ENCODE peak calls at places on chromosomes 16 and 17, in six cellular contexts. W is HepG2, D is GM12878, R is K562, V is H1, Q is GM12892. A is an unnamed sample.

GRCh38 chr16:17747357-17747756 is 276.6 kb upstream of the XYLT1 start:
- DNase-seq in W (no peak), D (no peak), R (no peak), V (no peak), Q (no peak), A (no peak)

GRCh38 chr16:50821586-50821985 is 79.7 kb downstream of the CYLD start:
- DNase-seq in W (peak; percentile 37), D (no peak), R (peak; percentile 18), V (no peak), Q (no peak), A (no peak)

GRCh38 chr16:1488619-1489018 is at the start of gene PTX4:
- DNase-seq in W (no peak), D (no peak), R (no peak), V (no peak), Q (no peak), A (no peak)

GRCh38 chr17:45873728-45874127 is 20.6 kb upstream of the MAPT start:
- DNase-seq in W (no peak), D (no peak), R (no peak), V (no peak), Q (no peak), A (no peak)

GRCh38 chr17:42783778-42784138 is 3.3 kb downstream of the WNK4 start:
- DNase-seq in W (no peak), D (no peak), R (no peak), V (no peak), Q (no peak), A (no peak)

GRCh38 chr16:17225551-17225950 is 245.2 kb downstream of the XYLT1 start:
- DNase-seq in W (no peak), D (no peak), R (no peak), V (no peak), Q (no peak), A (no peak)

GRCh38 chr16:31880322-31880979 is 6.8 kb downstream of the ZNF267 start:
- DNase-seq in W (no peak), D (peak; percentile 38), R (peak; percentile 88), V (no peak), Q (no peak), A (no peak)

GRCh38 chr17:9287301-9287700 is 266.0 kb downstream of the NTN1 start:
- DNase-seq in W (no peak), D (no peak), R (no peak), V (no peak), Q (no peak), A (no peak)

GRCh38 chr17:72465191-72466024 is 344.6 kb downstream of the SOX9 start:
- DNase-seq in W (peak; percentile 89), D (peak; percentile 93), R (no peak), V (no peak), Q (no peak), A (no peak)

GRCh38 chr16:23948949-23949392 is 113.2 kb downstream of the PRKCB start:
- DNase-seq in W (no peak), D (no peak), R (no peak), V (no peak), Q (no peak), A (no peak)

GRCh38 chr16:70738083-70738977 is 52.5 kb upstream of the MTSS2 start:
- DNase-seq in W (peak; percentile 79), D (no peak), R (peak; percentile 83), V (peak; percentile 44), Q (peak; percentile 43), A (no peak)
- TF ChIP-seq TAF1 in W (no peak), D (no peak), R (no peak), V (no peak), Q (no peak), A (no peak)

GRCh38 chr16:57468346-57468745 is 5.9 kb downstream of the POLR2C start:
- DNase-seq in W (no peak), D (no peak), R (no peak), V (no peak), Q (no peak), A (no peak)

GRCh38 chr16:57462978-57463362 is 491 bp downstream of the POLR2C start:
- DNase-seq in W (no peak), D (no peak), R (no peak), V (no peak), Q (no peak), A (no peak)

GRCh38 chr16:57464523-57464922 is 2.0 kb downstream of the POLR2C start:
- DNase-seq in W (no peak), D (no peak), R (no peak), V (no peak), Q (no peak), A (no peak)

GRCh38 chr16:57462209-57462977 is at the start of gene POLR2C:
- DNase-seq in W (peak; percentile 80), D (peak; percentile 37), R (peak; percentile 89), V (peak; percentile 60), Q (peak; percentile 94), A (peak; percentile 94)
- TF ChIP-seq POLR2A in W (peak; percentile 99), D (peak; percentile 100), R (peak; percentile 97), V (peak; percentile 96), Q (peak; percentile 99), A (peak; percentile 99)

GRCh38 chr17:30345527-30346075 is 11.7 kb upstream of the TMIGD1 start:
- DNase-seq in W (peak; percentile 71), D (no peak), R (peak; percentile 41), V (no peak), Q (no peak), A (no peak)
- TF ChIP-seq TAF1 in W (peak; percentile 39), D (no peak), R (no peak), V (no peak), Q (no peak), A (no peak)

GRCh38 chr17:28698253-28698941 is 13.3 kb downstream of the PROCA1 start:
- DNase-seq in W (peak; percentile 100), D (no peak), R (no peak), V (no peak), Q (no peak), A (no peak)
- TF ChIP-seq POLR2A in W (peak; percentile 96), D (no peak), R (no peak), V (no peak), Q (no peak), A (no peak)

DNA sequence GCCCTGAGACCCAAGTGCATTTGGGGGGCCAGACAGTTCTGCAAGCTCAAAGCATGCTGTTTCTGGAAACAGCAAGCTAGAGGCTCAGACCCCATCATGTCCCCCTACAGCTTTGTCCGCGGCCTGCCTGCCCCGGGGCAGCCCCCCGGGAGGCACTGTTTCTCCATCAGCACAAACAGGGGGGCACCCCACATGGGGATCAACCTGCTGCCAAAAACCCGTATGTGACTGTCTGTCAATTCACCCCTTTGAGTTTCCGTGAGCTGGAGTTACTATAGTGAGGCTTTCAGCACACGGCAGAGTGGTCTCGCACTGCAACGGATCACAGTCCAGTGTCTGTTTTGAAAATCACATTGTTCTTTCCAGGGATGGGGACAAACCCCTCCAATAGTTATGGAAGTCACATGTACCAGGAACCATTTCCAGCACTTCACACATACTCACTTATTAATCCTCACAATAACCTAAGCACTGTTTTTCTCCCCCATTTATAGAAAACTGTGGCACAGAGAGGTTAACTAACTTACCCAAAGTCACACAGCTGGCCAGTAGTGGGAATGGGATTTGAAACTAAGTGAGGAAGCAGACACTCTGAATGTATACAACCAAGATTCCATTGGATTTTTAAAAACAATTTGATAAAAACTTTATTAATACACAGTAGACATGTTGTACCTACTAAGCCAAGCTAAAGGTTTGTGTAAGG is 269.0 kb downstream of the C16orf95 start:
- DNase-seq in W (no peak), D (no peak), R (no peak), V (no peak), Q (no peak), A (no peak)
- TF ChIP-seq TAF1 in W (no peak), D (no peak), R (no peak), V (no peak), Q (no peak), A (no peak)

DNA sequence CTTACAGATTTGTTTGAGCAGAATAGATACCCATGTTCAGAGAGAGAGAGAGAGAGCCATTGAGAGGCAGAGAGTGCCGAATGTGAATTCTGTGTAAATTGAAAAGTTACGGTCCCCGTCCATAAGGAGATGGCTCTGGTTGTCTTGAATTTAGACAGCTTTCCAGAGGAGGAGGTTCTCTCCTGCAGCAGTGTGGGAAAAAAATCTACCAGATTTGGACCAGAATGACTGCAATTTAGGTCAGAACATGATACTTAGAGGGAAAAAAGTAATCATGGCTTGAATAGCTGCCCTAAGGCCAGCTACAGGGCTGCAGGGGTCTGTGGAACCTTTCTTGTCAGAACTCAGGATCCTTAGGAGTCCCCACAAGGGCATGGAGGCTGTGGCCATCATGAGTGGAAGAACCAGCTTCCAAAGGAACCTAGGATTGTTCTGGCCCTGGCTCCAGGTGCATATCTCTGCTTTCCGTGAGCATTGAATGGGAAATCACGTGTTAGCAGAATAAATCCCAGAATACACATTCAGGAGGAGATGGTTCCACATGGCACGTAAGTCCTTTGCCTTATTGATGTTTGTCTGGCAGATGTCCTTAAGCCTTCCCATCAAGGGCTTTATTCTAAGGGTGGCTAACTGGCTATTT is 13.0 kb downstream of the PITPNC1 start:
- DNase-seq in W (no peak), D (no peak), R (no peak), V (no peak), Q (no peak), A (no peak)
- TF ChIP-seq POLR2A in W (no peak), D (no peak), R (no peak), V (no peak), Q (no peak), A (no peak)

GRCh38 chr16:2710021-2710710 is 9.9 kb downstream of the PRSS27 start:
- DNase-seq in W (no peak), D (no peak), R (no peak), V (no peak), Q (no peak), A (no peak)
- TF ChIP-seq TAF1 in W (no peak), D (no peak), R (no peak), V (no peak), Q (no peak), A (no peak)

GRCh38 chr17:11880714-11881113 is 116.6 kb downstream of the ZNF18 start:
- DNase-seq in W (peak; percentile 52), D (no peak), R (peak; percentile 30), V (no peak), Q (no peak), A (no peak)
- TF ChIP-seq POLR2A in W (no peak), D (no peak), R (no peak), V (no peak), Q (no peak), A (no peak)